ENCODE peak calls at places on chromosomes 6 and 20, in five cellular contexts. S, T, A, K and H are unnamed samples.

GRCh38 chr6:154848580-154848979 is 115.4 kb downstream of the SCAF8 start:
- DNase-seq in S (no peak), T (peak; percentile 4), A (no peak), K (no peak), H (peak; percentile 23)

GRCh38 chr6:24900917-24901697 is 34.7 kb downstream of the RIPOR2 start:
- DNase-seq in S (no peak), T (no peak), A (no peak), K (no peak), H (no peak)

GRCh38 chr20:21796059-21796458 is 90.6 kb downstream of the PAX1 start:
- DNase-seq in S (no peak), T (no peak), A (no peak), K (peak; percentile 25), H (no peak)

GRCh38 chr6:4931530-4932505 is 72.0 kb downstream of the RPP40 start:
- DNase-seq in S (no peak), T (no peak), A (no peak), K (peak; percentile 36), H (no peak)

GRCh38 chr20:10670521-10671220 is 3.1 kb downstream of the JAG1 start:
- DNase-seq in S (no peak), T (no peak), A (no peak), K (no peak), H (peak; percentile 86)

GRCh38 chr6:77055711-77056110 is 407.6 kb downstream of the HTR1B start:
- DNase-seq in S (no peak), T (no peak), A (no peak), K (no peak), H (no peak)

GRCh38 chr6:142728367-142728766 is 216.6 kb downstream of the HIVEP2 start:
- DNase-seq in S (no peak), T (no peak), A (no peak), K (no peak), H (no peak)

GRCh38 chr6:28543671-28544131 is 18.0 kb downstream of the GPX5 start:
- DNase-seq in S (no peak), T (no peak), A (peak; percentile 15), K (peak; percentile 64), H (no peak)

GRCh38 chr20:33532753-33533459 is 43.0 kb downstream of the CBFA2T2 start:
- DNase-seq in S (no peak), T (no peak), A (no peak), K (no peak), H (no peak)

GRCh38 chr6:9583946-9584345 is 830.9 kb downstream of the TFAP2A start:
- DNase-seq in S (no peak), T (no peak), A (no peak), K (no peak), H (no peak)

GRCh38 chr6:40791004-40791403 is 203.8 kb upstream of the LRFN2 start:
- DNase-seq in S (no peak), T (peak; percentile 2), A (no peak), K (no peak), H (no peak)

GRCh38 chr6:159931112-159931511 is 37.8 kb upstream of the IGF2R start:
- DNase-seq in S (no peak), T (no peak), A (no peak), K (no peak), H (no peak)

GRCh38 chr6:5181494-5182287 is 79.1 kb downstream of the LYRM4 start:
- DNase-seq in S (no peak), T (no peak), A (no peak), K (no peak), H (peak; percentile 29)

GRCh38 chr6:52124126-52125121 is 37.0 kb upstream of the PKHD1 start:
- DNase-seq in S (no peak), T (no peak), A (no peak), K (no peak), H (no peak)

GRCh38 chr6:149863846-149864577 is at the start of gene LRP11:
- DNase-seq in S (peak; percentile 85), T (peak; percentile 60), A (peak; percentile 89), K (peak; percentile 91), H (peak; percentile 97)

GRCh38 chr6:46172176-46172575 is 1.4 kb upstream of the ENPP5 start:
- DNase-seq in S (no peak), T (no peak), A (no peak), K (no peak), H (no peak)

GRCh38 chr6:8170754-8171153 is 68.4 kb upstream of the EEF1E1 start:
- DNase-seq in S (no peak), T (no peak), A (no peak), K (no peak), H (no peak)